ENCODE peak calls at places on chromosomes 5 and 9, in four cellular contexts. I, Z, P and V are unnamed samples.

GRCh38 chr5:151651997-151652645 is 34.6 kb downstream of the SPARC start:
- DNase-seq in P (peak; percentile 80), I (no peak), Z (peak; percentile 5), V (no peak)

GRCh38 chr5:172773481-172774469 is 2.8 kb upstream of the DUSP1 start:
- DNase-seq in Z (no peak), P (peak; percentile 65), I (no peak), V (no peak)

GRCh38 chr5:171857537-171857936 is 71.9 kb downstream of the SMIM23 start:
- DNase-seq in P (peak; percentile 25), I (no peak), Z (no peak), V (no peak)

GRCh38 chr9:12874395-12874794 is 99.6 kb downstream of the LURAP1L start:
- DNase-seq in Z (no peak), P (no peak), I (no peak), V (no peak)

GRCh38 chr5:101505891-101506570 is 602.9 kb upstream of the ST8SIA4 start:
- DNase-seq in Z (no peak), P (no peak), I (peak; percentile 75), V (no peak)

GRCh38 chr9:96514108-96514824 is 64.3 kb downstream of the HABP4 start:
- DNase-seq in I (no peak), P (peak; percentile 87), Z (no peak), V (no peak)

GRCh38 chr9:137435980-137436760 is 5.0 kb downstream of the ENTPD8 start:
- DNase-seq in P (peak; percentile 85), I (peak; percentile 90), Z (no peak), V (no peak)

GRCh38 chr5:63456279-63456678 is 506.0 kb downstream of the HTR1A start:
- DNase-seq in I (no peak), Z (no peak), P (peak; percentile 18), V (no peak)

GRCh38 chr5:57450991-57451876 is 31.4 kb downstream of the ACTBL2 start:
- DNase-seq in Z (peak; percentile 35), P (peak; percentile 89), I (no peak), V (no peak)

GRCh38 chr5:40678021-40678939 is 1.4 kb upstream of the PTGER4 start:
- DNase-seq in Z (no peak), I (no peak), P (peak; percentile 57), V (no peak)

GRCh38 chr9:75852746-75853145 is 37.7 kb upstream of the PCSK5 start:
- DNase-seq in I (no peak), Z (no peak), P (no peak), V (no peak)

GRCh38 chr5:43016217-43016779 is 23.8 kb downstream of the ANXA2R start:
- DNase-seq in P (no peak), I (no peak), Z (no peak), V (no peak)

GRCh38 chr9:27351438-27351837 is 54.5 kb upstream of the EQTN start:
- DNase-seq in Z (no peak), P (no peak), I (no peak), V (no peak)

GRCh38 chr5:141814064-141814982 is 63.9 kb downstream of the PCDH1 start:
- DNase-seq in I (no peak), P (no peak), Z (no peak), V (no peak)

GRCh38 chr9:78932849-78933627 is 636.1 kb downstream of the PSAT1 start:
- DNase-seq in P (peak; percentile 81), I (no peak), Z (no peak), V (peak; percentile 69)

GRCh38 chr9:126514037-126514821 is 99.5 kb upstream of the LMX1B start:
- DNase-seq in P (peak; percentile 40), I (peak; percentile 95), Z (no peak), V (no peak)